ENCODE peak calls at places on chromosomes 12 and 14, in eight cellular contexts. M, J, V, T, X, S, U and A are unnamed samples.

GRCh38 chr12:50568338-50569155 is 63.8 kb downstream of the DIP2B start:
- DNase-seq in X (no peak), U (no peak), J (no peak), S (no peak), V (no peak), M (no peak), T (no peak), A (no peak)

GRCh38 chr14:71399057-71399487 is 491.8 kb downstream of the PCNX1 start:
- DNase-seq in V (no peak), U (no peak), X (no peak), S (no peak), J (peak; percentile 77), M (no peak), T (no peak), A (no peak)

GRCh38 chr12:102631274-102631673 is 150.9 kb upstream of the IGF1 start:
- DNase-seq in X (no peak), M (peak; percentile 33), J (no peak), U (no peak), V (no peak), S (no peak), T (peak; percentile 50), A (no peak)

GRCh38 chr14:65168840-65169239 is 66.5 kb upstream of the MAX start:
- DNase-seq in M (no peak), J (no peak), X (no peak), U (no peak), S (no peak), V (no peak), T (no peak), A (no peak)

GRCh38 chr12:126557659-126558058 is 1492.4 kb downstream of the AACS start:
- DNase-seq in M (no peak), S (no peak), V (no peak), T (no peak), J (no peak), U (no peak), X (no peak), A (no peak)

GRCh38 chr14:101178184-101179072 is 274.9 kb upstream of the RTL1 start:
- DNase-seq in S (no peak), X (peak; percentile 53), U (peak; percentile 11), T (no peak), M (no peak), V (no peak), J (no peak), A (peak; percentile 40)

GRCh38 chr14:35121026-35121886 is 534 bp downstream of the PPP2R3C start:
- DNase-seq in V (no peak), T (no peak), S (no peak), M (peak; percentile 3), U (no peak), X (no peak), J (no peak), A (no peak)

GRCh38 chr12:131085816-131086591 is 132.3 kb downstream of the ADGRD1 start:
- DNase-seq in M (no peak), T (no peak), U (no peak), V (peak; percentile 13), J (no peak), S (no peak), X (peak; percentile 55), A (peak; percentile 52)

GRCh38 chr12:52006726-52007157 is at the start of gene TAMALIN:
- DNase-seq in M (no peak), J (peak; percentile 86), X (peak; percentile 88), S (peak; percentile 81), V (peak; percentile 62), T (no peak), U (peak; percentile 75), A (peak; percentile 81)

GRCh38 chr12:89417246-89417977 is 65.1 kb upstream of the DUSP6 start:
- DNase-seq in T (peak; percentile 34), V (no peak), M (peak; percentile 9), U (no peak), X (no peak), S (no peak), J (no peak), A (no peak)

GRCh38 chr14:87712386-87713113 is 280.4 kb downstream of the GALC start:
- DNase-seq in U (peak; percentile 23), S (no peak), V (no peak), M (no peak), J (no peak), X (no peak), T (no peak), A (no peak)

GRCh38 chr14:78946949-78947348 is 776.8 kb downstream of the NRXN3 start:
- DNase-seq in X (no peak), J (no peak), U (no peak), S (no peak), M (no peak), V (no peak), T (no peak), A (no peak)

GRCh38 chr12:87054225-87054624 is 798.0 kb upstream of the MGAT4C start:
- DNase-seq in J (no peak), X (no peak), S (no peak), T (no peak), U (no peak), M (no peak), V (no peak), A (no peak)

GRCh38 chr14:94387051-94388026 is 1.1 kb downstream of the SERPINA1 start:
- DNase-seq in T (no peak), S (no peak), J (no peak), M (no peak), X (no peak), V (no peak), U (no peak), A (no peak)

GRCh38 chr12:85348779-85349178 is 68.8 kb downstream of the ALX1 start:
- DNase-seq in S (no peak), T (no peak), X (no peak), M (no peak), J (no peak), V (no peak), U (no peak), A (no peak)

GRCh38 chr12:29725587-29726320 is 58.0 kb downstream of the TMTC1 start:
- DNase-seq in S (no peak), J (no peak), X (no peak), T (no peak), V (peak; percentile 38), U (peak; percentile 54), M (no peak), A (peak; percentile 70)

DNA sequence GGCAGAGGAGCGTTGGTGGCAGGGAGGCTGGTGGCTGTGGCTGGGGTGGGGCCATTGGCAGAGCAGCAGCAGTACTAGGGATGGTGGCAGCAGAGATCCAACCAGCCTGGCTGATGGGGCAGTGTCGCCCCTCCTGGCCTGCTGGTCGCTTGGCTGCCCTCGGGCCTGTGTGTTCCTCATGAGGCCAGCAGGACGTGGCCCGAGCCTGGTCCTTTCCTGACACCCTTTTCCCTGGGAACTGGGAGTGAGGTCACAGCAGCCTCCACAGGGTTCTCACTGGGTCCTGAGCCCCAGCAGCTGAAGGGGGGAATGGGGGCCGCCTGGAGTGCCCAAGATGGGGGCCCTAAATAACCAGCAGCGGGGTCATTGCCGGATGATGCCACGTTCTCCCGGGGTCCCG is 46.1 kb downstream of the KIF26A start:
- DNase-seq in U (no peak), S (no peak), T (peak; percentile 28), X (peak; percentile 66), M (no peak), J (no peak), V (no peak), A (no peak)
- H3K27ac ChIP-seq in U (peak overlapping the region; percentile 18), S (no peak overlapping the region), T (no peak overlapping the region), X (no peak overlapping the region), M (no peak overlapping the region), J (no peak overlapping the region), V (no peak overlapping the region), A (no peak overlapping the region)

GRCh38 chr14:75978249-75978731 is 3.5 kb downstream of the TGFB3 start:
- DNase-seq in M (no peak), X (no peak), V (no peak), U (peak; percentile 33), J (peak; percentile 32), T (no peak), S (no peak), A (no peak)
- H3K27ac ChIP-seq in M (no peak overlapping the region), X (no peak overlapping the region), V (no peak overlapping the region), U (peak overlapping the region; percentile 97), J (no peak overlapping the region), T (peak overlapping the region; percentile 18), S (no peak overlapping the region), A (no peak overlapping the region)

GRCh38 chr12:98418357-98419075 is 96.9 kb upstream of the TMPO start:
- DNase-seq in T (peak; percentile 86), X (peak; percentile 89), U (peak; percentile 83), V (peak; percentile 80), M (peak; percentile 93), S (no peak), J (no peak), A (peak; percentile 95)
- H3K27ac ChIP-seq in T (peak overlapping the region; percentile 76), X (peak overlapping the region; percentile 47), U (peak overlapping the region; percentile 60), V (peak overlapping the region; percentile 77), M (peak overlapping the region; percentile 77), S (no peak overlapping the region), J (no peak overlapping the region), A (peak overlapping the region; percentile 37)

GRCh38 chr12:104305349-104305748 is 1.8 kb downstream of the EID3 start:
- DNase-seq in J (no peak), M (no peak), X (no peak), U (no peak), S (no peak), V (no peak), T (no peak), A (no peak)

GRCh38 chr12:104306376-104306775 is 2.8 kb downstream of the EID3 start:
- DNase-seq in V (no peak), X (no peak), T (no peak), J (no peak), M (no peak), U (no peak), S (no peak), A (no peak)

GRCh38 chr12:104309446-104309993 is 6.0 kb downstream of the EID3 start:
- DNase-seq in V (no peak), X (no peak), U (no peak), J (no peak), S (no peak), T (no peak), M (no peak), A (no peak)

GRCh38 chr12:104307655-104308000 is 4.1 kb downstream of the EID3 start:
- DNase-seq in X (no peak), J (no peak), T (peak; percentile 57), S (no peak), V (no peak), U (no peak), M (no peak), A (no peak)

DNA sequence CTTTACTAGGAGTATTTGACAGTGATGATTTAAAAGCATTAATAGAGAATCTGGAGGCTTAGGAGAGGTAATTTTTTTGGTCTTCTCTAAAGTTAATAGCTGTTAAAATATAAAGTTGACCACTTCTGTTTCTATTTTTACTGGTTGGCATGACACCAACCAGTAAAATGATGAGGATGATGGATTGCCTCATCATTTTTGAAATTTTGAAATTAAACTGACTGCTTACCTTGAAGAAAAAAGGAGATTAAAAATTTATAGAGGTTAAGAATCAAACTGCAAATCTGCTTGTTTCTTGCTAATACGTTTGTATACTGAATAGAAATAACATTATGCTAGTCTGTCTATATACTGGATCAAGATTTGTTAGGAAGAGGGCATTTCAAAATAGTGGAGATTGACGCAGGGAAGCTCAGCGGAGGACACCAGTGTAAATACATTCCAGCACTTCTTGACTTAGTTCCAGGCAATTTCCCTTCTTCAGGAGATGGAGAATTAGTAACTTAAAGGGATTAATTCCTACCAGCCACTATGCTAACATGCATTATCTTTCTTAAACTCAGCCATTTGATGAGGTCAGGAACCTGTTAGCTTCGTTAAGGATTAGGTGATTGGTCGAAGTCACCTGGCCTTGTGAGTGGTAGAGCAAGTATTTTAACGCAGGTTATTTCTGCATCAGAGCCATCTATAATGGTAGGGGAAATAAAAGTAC is 3.6 kb downstream of the EID3 start:
- DNase-seq in M (no peak), U (no peak), V (no peak), J (no peak), T (peak; percentile 62), S (no peak), X (no peak), A (no peak)
- H3K27ac ChIP-seq in M (peak overlapping the region; percentile 86), U (no peak overlapping the region), V (no peak overlapping the region), J (no peak overlapping the region), T (peak overlapping the region; percentile 81), S (no peak overlapping the region), X (no peak overlapping the region), A (no peak overlapping the region)

GRCh38 chr12:57146092-57146491 is 1.3 kb downstream of the LRP1-AS start:
- DNase-seq in U (no peak), V (no peak), M (no peak), X (no peak), S (no peak), J (no peak), T (no peak), A (no peak)
- H3K27ac ChIP-seq in U (peak overlapping the region; percentile 93), V (peak overlapping the region; percentile 68), M (no peak overlapping the region), X (no peak overlapping the region), S (no peak overlapping the region), J (no peak overlapping the region), T (no peak overlapping the region), A (peak overlapping the region; percentile 87)